ENCODE peak calls at places on chromosomes 2 and 18, in six cellular contexts. X is OCI-LY7, J is cardiac muscle cell, V is lower lobe of right lung, P is body of pancreas, A is A549. C is an unnamed sample.
A peak's percentile ranks its signal among the peaks of the same experiment; 100 is the strongest.

GRCh38 chr2:63053889-63054725 is 3.5 kb downstream of the OTX1 start:
- DNase-seq in X (peak; percentile 8), J (no peak), V (no peak), P (peak; percentile 15), A (no peak), C (peak; percentile 42)

GRCh38 chr2:148675708-148676107 is 31.2 kb downstream of the EPC2 start:
- DNase-seq in X (no peak), J (peak; percentile 35), V (no peak), P (no peak), A (no peak), C (no peak)

GRCh38 chr2:136235451-136236418 is 117.8 kb upstream of the CXCR4 start:
- DNase-seq in X (no peak), J (peak; percentile 60), V (no peak), P (no peak), A (peak; percentile 62), C (no peak)

GRCh38 chr2:151437630-151438029 is 27.9 kb downstream of the RIF1 start:
- DNase-seq in X (peak; percentile 44), J (peak; percentile 52), V (no peak), P (no peak), A (no peak), C (no peak)

GRCh38 chr2:24104906-24105305 is 18.2 kb downstream of the PFN4 start:
- DNase-seq in X (no peak), J (no peak), V (no peak), P (no peak), A (no peak), C (no peak)

GRCh38 chr2:177406182-177406581 is 13.6 kb downstream of the AGPS start:
- DNase-seq in X (no peak), J (no peak), V (no peak), P (no peak), A (no peak), C (no peak)

GRCh38 chr18:62809900-62810299 is 94.6 kb downstream of the PHLPP1 start:
- DNase-seq in X (no peak), J (no peak), V (no peak), P (no peak), A (no peak), C (no peak)

GRCh38 chr2:153871231-153872221 is at the start of gene GALNT13:
- DNase-seq in X (no peak), J (peak; percentile 34), V (peak; percentile 60), P (peak; percentile 44), A (peak; percentile 47), C (peak; percentile 26)

GRCh38 chr2:47230418-47230817 is 75.3 kb upstream of the STPG4 start:
- DNase-seq in X (no peak), J (peak; percentile 89), V (no peak), P (no peak), A (no peak), C (no peak)

GRCh38 chr2:113977660-113978523 is 88.0 kb downstream of the ACTR3 start:
- DNase-seq in X (no peak), J (peak; percentile 68), V (no peak), P (peak; percentile 60), A (no peak), C (peak; percentile 44)
- TF ChIP-seq CTCF in X (peak; percentile 49), J (peak; percentile 46), V (peak; percentile 24), P (peak; percentile 60), A (no peak), C (peak; percentile 14)

GRCh38 chr2:95023222-95023597 is 2.3 kb upstream of the MAL start:
- DNase-seq in X (peak; percentile 30), J (no peak), V (no peak), P (no peak), A (no peak), C (no peak)
- H3K4me1 ChIP-seq in X (no peaks in the 10 kb centered on the region), J (peaks cover 10% of the 10 kb centered on the region), V (peaks cover 10% of the 10 kb centered on the region), P (peaks cover 18% of the 10 kb centered on the region), A (peaks cover 3% of the 10 kb centered on the region), C (no peaks in the 10 kb centered on the region)

GRCh38 chr2:8524823-8525222 is 157.0 kb upstream of the ID2 start:
- DNase-seq in X (peak; percentile 81), J (no peak), V (no peak), P (no peak), A (no peak), C (no peak)

GRCh38 chr2:8526403-8526696 is 155.5 kb upstream of the ID2 start:
- DNase-seq in X (no peak), J (no peak), V (no peak), P (no peak), A (no peak), C (no peak)

GRCh38 chr2:8525236-8525581 is 156.6 kb upstream of the ID2 start:
- DNase-seq in X (no peak), J (no peak), V (no peak), P (no peak), A (no peak), C (no peak)

GRCh38 chr2:8527031-8527430 is 154.8 kb upstream of the ID2 start:
- DNase-seq in X (no peak), J (no peak), V (no peak), P (no peak), A (no peak), C (no peak)

DNA sequence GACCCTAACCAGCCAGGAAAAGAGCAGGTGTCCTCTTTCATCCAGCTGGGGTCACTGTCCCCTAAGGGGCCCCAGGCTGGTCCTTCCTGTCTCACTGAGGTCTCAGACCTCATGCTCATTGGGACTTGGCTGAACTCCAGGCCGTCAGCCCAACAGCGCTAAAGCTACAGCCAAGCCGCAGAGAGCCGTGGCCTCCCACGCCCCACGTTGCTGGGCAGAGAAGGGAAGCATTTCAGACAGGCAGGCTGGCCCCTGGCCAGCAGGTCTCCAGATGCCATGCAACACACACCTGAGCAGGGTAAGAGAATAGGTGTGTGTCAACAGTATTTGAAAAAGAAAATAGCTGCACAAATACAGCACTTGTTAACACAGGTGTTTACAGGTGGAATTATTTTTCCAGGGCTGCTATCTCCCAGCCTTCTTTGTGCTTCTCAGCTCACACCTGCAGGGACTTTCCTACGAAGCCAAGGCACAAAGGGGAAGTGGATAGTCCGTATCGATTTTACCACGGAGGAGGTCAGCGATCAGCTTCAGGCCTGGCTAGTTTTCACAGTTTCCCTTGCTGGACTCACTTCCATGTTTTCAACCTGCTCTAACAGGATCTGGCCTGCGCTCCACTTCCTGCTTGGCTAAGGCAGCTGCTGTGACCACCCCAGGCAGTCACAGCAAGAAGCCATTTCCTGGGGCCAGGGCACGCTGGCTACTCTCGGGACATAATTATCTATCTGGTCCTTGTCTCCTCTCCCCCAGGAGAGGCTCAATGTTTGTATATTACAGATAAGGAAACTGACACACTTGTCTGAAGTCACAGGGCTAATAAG is 156.1 kb upstream of the ID2 start:
- DNase-seq in X (peak; percentile 82), J (peak; percentile 71), V (peak; percentile 96), P (peak; percentile 92), A (no peak), C (peak; percentile 89)
- TF ChIP-seq CTCF in X (peak; percentile 60), J (peak; percentile 19), V (peak; percentile 45), P (peak; percentile 42), A (no peak), C (no peak)

GRCh38 chr2:82853299-82853698 is 1605.8 kb downstream of the SUCLG1 start:
- DNase-seq in X (no peak), J (no peak), V (no peak), P (no peak), A (no peak), C (no peak)

GRCh38 chr2:82852787-82853186 is 1606.3 kb downstream of the SUCLG1 start:
- DNase-seq in X (no peak), J (no peak), V (no peak), P (no peak), A (no peak), C (no peak)

DNA sequence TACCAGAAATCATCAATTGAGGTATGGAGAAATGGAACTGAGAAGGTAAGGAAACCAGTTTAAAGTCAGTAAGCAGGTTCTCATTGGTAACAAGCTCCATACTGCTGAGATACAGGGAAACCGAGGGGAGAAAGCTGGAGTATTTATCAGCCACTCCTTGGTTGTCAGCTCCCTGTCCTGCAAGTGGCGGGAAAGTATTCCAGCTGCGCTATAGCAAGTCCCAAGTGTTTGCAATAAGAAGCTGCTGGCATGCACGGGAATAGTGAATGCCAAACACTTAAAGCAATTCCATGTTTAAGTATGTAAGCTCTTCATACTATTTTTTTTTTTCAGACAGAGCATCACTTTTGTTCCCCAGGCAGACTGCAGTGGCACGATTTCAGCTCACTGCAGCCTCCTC is 1601.1 kb downstream of the SUCLG1 start:
- DNase-seq in X (no peak), J (peak; percentile 48), V (no peak), P (no peak), A (no peak), C (no peak)
- H3K4me1 ChIP-seq in X (no peaks in the 10 kb centered on the region), J (no peaks in the 10 kb centered on the region), V (no peaks in the 10 kb centered on the region), P (no peaks in the 10 kb centered on the region), A (no peaks in the 10 kb centered on the region), C (no peaks in the 10 kb centered on the region)